ENCODE peak calls at places on chromosomes 16 and 17, in ten cellular contexts. W is endothelial cell; L is activated CD8-positive, alpha-beta T cell treated with anti-CD3 and anti-CD28 coated beads for 36 hours; I is astrocyte of the spinal cord; F is uterus; Y is GM23338; D is GM12865; U is RWPE1; X is heart left ventricle; A is cardiac muscle cell. H is an unnamed sample.

GRCh38 chr17:59707182-59707970 is at the start of the genes PTRH2 and VMP1:
- DNase-seq in W (peak), L (peak), I (peak), F (peak), Y (peak), D (peak), U (peak), X (peak), A (peak), H (peak)

GRCh38 chr17:45849536-45849990 is 4.9 kb downstream of the SPPL2C start:
- DNase-seq in W (no peak), L (no peak), I (no peak), F (no peak), Y (no peak), D (no peak), U (no peak), X (no peak), A (no peak), H (no peak)

GRCh38 chr16:66903544-66904427 is 14.9 kb downstream of the CDH16 start:
- DNase-seq in W (no peak), L (no peak), I (no peak), F (no peak), Y (no peak), D (no peak), U (no peak), X (peak), A (no peak), H (no peak)

GRCh38 chr17:28807925-28808641 is 34.5 kb downstream of the FAM222B start:
- DNase-seq in W (no peak), L (no peak), I (peak), F (no peak), Y (no peak), D (no peak), U (peak), X (no peak), A (peak), H (no peak)

GRCh38 chr16:87045462-87046216 is 271.6 kb downstream of the C16orf95 start:
- DNase-seq in W (no peak), L (no peak), I (no peak), F (no peak), Y (no peak), D (no peak), U (no peak), X (no peak), A (no peak), H (no peak)

GRCh38 chr17:1471490-1471889 is 15.5 kb upstream of the CRK start:
- DNase-seq in W (no peak), L (no peak), I (no peak), F (no peak), Y (no peak), D (no peak), U (no peak), X (no peak), A (no peak), H (no peak)

GRCh38 chr17:58375811-58376210 is 23.8 kb upstream of the SUPT4H1 start:
- DNase-seq in W (no peak), L (no peak), I (no peak), F (no peak), Y (peak), D (no peak), U (no peak), X (no peak), A (no peak), H (no peak)

GRCh38 chr17:39973496-39973895 is 7.1 kb upstream of the PSMD3 start:
- DNase-seq in W (no peak), L (no peak), I (no peak), F (no peak), Y (no peak), D (no peak), U (no peak), X (no peak), A (peak), H (no peak)

DNA sequence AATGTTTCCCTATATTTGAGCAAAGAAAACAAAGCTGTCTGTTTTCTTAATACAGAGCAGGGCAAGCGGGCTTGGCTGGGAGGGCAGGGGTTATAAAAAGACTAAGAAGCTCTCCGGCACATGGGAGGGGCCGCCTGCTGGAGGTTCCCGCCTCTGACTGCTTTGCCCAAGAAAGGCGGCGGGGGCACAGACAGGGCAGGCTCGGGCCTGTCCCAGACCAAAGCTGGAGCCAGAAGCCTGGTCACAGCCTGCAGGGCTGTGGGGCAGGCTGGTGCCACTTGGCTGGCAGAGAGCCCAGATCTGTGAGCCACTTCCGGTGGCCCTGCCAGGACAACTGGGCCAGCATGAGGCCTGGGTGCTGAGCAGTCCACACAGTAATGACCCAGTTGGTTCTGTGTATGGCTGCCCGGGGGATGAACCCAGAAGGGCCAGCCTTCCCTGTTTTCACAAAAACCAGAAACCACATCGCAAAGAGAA is 89.4 kb downstream of the LITAF start:
- DNase-seq in W (no peak), L (peak), I (peak), F (peak), Y (peak), D (peak), U (peak), X (peak), A (peak), H (no peak)
- TF ChIP-seq CTCF in W (no peak), L (no peak), I (no peak), F (peak), Y (no peak), D (no peak), U (no peak), X (no peak), A (peak), H (no peak)

GRCh38 chr16:89170346-89171215 is 967 bp upstream of the CDH15 start:
- DNase-seq in W (no peak), L (peak), I (no peak), F (no peak), Y (peak), D (no peak), U (no peak), X (no peak), A (no peak), H (no peak)
- TF ChIP-seq CTCF in W (no peak), L (no peak), I (no peak), F (no peak), Y (peak), D (no peak), U (no peak), X (no peak), A (no peak), H (peak)

DNA sequence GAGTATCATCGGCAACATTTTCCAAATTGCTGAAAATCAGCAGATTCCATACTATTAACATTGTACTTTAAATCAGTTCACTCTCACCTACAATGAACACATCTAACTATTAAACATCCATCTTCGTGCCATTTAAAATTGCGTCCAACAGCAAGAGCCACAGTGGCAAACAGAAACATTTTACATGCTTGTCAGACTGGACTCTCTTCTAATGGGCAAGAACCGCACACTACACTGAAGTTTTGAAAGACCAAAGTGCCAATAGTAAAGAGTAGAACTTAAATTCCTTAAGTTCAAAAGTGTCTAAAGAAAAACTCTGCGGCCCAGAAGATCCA is 652 bp downstream of the RPS15A start:
- DNase-seq in W (no peak), L (no peak), I (no peak), F (no peak), Y (no peak), D (no peak), U (no peak), X (no peak), A (no peak), H (no peak)
- TF ChIP-seq CTCF in W (no peak), L (no peak), I (no peak), F (no peak), Y (no peak), D (no peak), U (no peak), X (no peak), A (no peak), H (no peak)

GRCh38 chr16:25174285-25174684 is 42.5 kb upstream of the AQP8 start:
- DNase-seq in W (no peak), L (no peak), I (no peak), F (no peak), Y (no peak), D (no peak), U (no peak), X (no peak), A (no peak), H (no peak)
- TF ChIP-seq CTCF in W (no peak), L (no peak), I (no peak), F (no peak), Y (no peak), D (no peak), U (no peak), X (no peak), A (no peak), H (no peak)

GRCh38 chr17:47850373-47850691 is 631 bp downstream of the SP6 start:
- DNase-seq in W (no peak), L (no peak), I (no peak), F (no peak), Y (no peak), D (no peak), U (no peak), X (no peak), A (no peak), H (no peak)

GRCh38 chr17:47848198-47848513 is 2.8 kb downstream of the SP6 start:
- DNase-seq in W (no peak), L (no peak), I (no peak), F (no peak), Y (no peak), D (no peak), U (no peak), X (no peak), A (no peak), H (no peak)

GRCh38 chr17:47846741-47847340 is 4.1 kb downstream of the SP6 start:
- DNase-seq in W (no peak), L (no peak), I (no peak), F (no peak), Y (peak), D (no peak), U (no peak), X (no peak), A (no peak), H (no peak)

GRCh38 chr17:47844814-47845453 is 3.9 kb upstream of the SCRN2 start:
- DNase-seq in W (no peak), L (no peak), I (peak), F (no peak), Y (peak), D (no peak), U (no peak), X (no peak), A (peak), H (no peak)

GRCh38 chr17:47847341-47848197 is 3.4 kb downstream of the SP6 start:
- DNase-seq in W (no peak), L (peak), I (no peak), F (no peak), Y (peak), D (peak), U (no peak), X (no peak), A (no peak), H (no peak)
- TF ChIP-seq CTCF in W (peak), L (peak), I (peak), F (no peak), Y (peak), D (peak), U (peak), X (peak), A (peak), H (peak)

DNA sequence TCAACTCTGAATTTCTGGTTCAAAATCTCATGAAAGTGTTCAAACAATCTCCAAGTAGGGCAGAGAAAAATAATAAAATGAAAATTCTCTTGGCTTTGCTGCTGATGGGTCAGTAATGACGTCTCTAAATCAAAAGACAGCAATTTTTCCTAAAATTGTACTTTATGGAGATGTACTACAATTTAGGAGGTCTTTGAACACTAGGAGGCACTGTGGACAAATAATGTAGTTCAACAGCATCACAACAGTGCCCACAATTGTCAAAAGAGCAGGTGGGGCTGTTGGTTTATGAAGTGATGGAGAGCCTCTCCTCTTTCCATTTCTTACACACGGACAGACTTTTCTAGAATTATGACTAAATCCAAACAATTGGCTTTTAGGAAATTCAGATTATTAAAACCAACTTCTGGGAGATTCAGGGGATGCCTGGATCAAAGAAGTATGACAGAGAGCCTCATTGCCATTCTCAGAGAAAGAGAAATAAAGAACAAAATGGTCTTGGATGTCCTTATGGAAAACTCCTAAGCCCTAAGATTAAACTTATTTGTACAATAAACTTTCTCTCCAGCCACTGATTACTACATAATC is 23.8 kb downstream of the EZH1 start:
- DNase-seq in W (peak), L (peak), I (peak), F (no peak), Y (peak), D (peak), U (peak), X (no peak), A (peak), H (peak)
- TF ChIP-seq CTCF in W (peak), L (peak), I (peak), F (peak), Y (peak), D (peak), U (peak), X (peak), A (peak), H (peak)

DNA sequence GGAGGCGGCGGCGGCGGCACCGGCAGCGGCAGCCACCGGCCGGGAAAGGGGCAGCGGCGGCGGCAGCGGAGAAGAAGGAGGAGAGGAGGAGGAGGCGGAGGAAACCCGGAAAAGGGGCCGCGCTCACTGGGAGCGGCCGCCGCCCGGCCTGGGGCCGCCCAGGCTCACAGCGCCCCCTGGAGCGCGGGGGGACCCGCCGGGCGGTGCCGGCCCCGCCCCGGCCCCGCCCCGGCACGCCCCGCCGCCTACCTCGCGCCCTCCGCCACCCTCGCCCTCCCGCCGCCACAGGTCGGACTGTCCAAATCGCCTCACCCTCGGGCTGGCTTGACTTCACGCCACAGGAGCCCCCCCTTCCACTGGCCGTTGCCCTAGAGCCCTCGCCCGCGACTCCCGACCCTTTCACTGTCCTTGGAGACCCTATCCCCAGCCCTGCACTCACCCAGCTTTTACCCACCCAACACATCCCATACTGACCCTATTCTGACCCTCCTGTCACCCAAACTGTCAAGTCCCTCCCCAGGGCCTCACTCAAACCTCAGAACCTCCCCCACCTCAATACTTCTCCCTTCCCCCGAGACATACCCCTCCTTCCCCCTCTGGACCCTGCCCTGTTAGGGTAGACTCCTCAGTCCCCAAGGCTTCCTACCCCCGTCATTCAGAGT is at the start of gene CSNK2A2:
- DNase-seq in W (peak), L (peak), I (peak), F (peak), Y (peak), D (peak), U (peak), X (peak), A (peak), H (peak)
- TF ChIP-seq CTCF in W (no peak), L (peak), I (peak), F (peak), Y (no peak), D (peak), U (peak), X (no peak), A (peak), H (peak)

GRCh38 chr17:33682622-33683021 is 389.5 kb upstream of the ASIC2 start:
- DNase-seq in W (no peak), L (no peak), I (no peak), F (no peak), Y (no peak), D (no peak), U (no peak), X (no peak), A (no peak), H (no peak)

GRCh38 chr17:33688771-33689170 is 395.7 kb upstream of the ASIC2 start:
- DNase-seq in W (no peak), L (no peak), I (no peak), F (no peak), Y (no peak), D (no peak), U (no peak), X (no peak), A (no peak), H (no peak)

GRCh38 chr17:33687831-33688230 is 394.7 kb upstream of the ASIC2 start:
- DNase-seq in W (no peak), L (no peak), I (no peak), F (no peak), Y (no peak), D (peak), U (no peak), X (no peak), A (no peak), H (no peak)

GRCh38 chr17:33684714-33685113 is 391.6 kb upstream of the ASIC2 start:
- DNase-seq in W (no peak), L (no peak), I (no peak), F (no peak), Y (no peak), D (no peak), U (no peak), X (no peak), A (no peak), H (no peak)

GRCh38 chr17:33686171-33686570 is 393.1 kb upstream of the ASIC2 start:
- DNase-seq in W (peak), L (peak), I (no peak), F (no peak), Y (peak), D (peak), U (peak), X (no peak), A (no peak), H (peak)
- TF ChIP-seq CTCF in W (peak), L (peak), I (peak), F (no peak), Y (peak), D (peak), U (no peak), X (peak), A (peak), H (peak)

DNA sequence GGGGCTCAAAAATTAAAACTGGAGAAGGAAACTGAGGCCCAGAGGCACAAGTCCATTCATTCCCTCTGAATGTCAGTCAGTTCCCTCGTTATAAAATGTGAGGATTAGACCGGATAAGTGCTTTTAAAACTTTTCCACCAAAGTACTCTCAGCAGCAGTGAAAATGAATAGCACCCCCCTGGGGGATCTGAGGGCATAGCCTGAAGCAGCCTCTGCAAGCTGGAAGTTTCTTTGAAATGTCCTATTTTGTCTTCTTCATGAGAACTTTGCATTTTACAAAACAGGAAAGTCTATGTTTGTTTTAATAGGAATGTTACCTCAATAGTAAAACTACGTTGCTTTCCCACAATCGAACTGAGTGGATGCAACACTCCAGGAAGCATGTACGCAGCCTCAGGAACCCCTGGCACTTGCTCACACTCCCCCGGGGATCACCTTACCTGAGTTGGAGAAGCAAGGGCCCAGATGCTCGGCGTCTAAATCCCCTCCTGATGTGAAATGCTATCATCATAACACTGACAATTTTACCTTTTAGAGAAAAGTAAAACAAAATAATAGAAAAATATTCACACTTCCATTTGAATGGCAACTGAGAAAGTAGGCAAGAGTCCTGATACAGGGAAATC is 272.9 kb downstream of the CEP112 start:
- DNase-seq in W (peak), L (no peak), I (peak), F (no peak), Y (peak), D (no peak), U (no peak), X (no peak), A (peak), H (no peak)
- TF ChIP-seq CTCF in W (no peak), L (no peak), I (peak), F (peak), Y (peak), D (no peak), U (no peak), X (peak), A (peak), H (no peak)